ENCODE peak calls at places on chromosomes 7 and 10, in seven cellular contexts. One of them, this sample, is unnamed.

GRCh38 chr7:40827217-40828085 is 692.6 kb downstream of the SUGCT start:
- DNase-seq in ovary: no peak
- DNase-seq in tibial nerve: no peak
- DNase-seq in DND-41: no peak
- DNase-seq in esophagus squamous epithelium: no peak
- DNase-seq in A549: no peak
- DNase-seq in CD8-positive, alpha-beta T cell: no peak
- DNase-seq in this sample: peak

GRCh38 chr7:148242271-148242801 is 348.2 kb upstream of the C7orf33 start:
- DNase-seq in ovary: peak
- DNase-seq in tibial nerve: no peak
- DNase-seq in DND-41: peak
- DNase-seq in esophagus squamous epithelium: no peak
- DNase-seq in A549: peak
- DNase-seq in CD8-positive, alpha-beta T cell: no peak
- DNase-seq in this sample: peak

GRCh38 chr7:87874066-87874465 is 2.1 kb downstream of the SLC25A40 start:
- DNase-seq in ovary: no peak
- DNase-seq in tibial nerve: no peak
- DNase-seq in DND-41: no peak
- DNase-seq in esophagus squamous epithelium: no peak
- DNase-seq in A549: no peak
- DNase-seq in CD8-positive, alpha-beta T cell: no peak
- DNase-seq in this sample: no peak

GRCh38 chr7:104922187-104923009 is 91.6 kb upstream of the KMT2E start:
- DNase-seq in ovary: no peak
- DNase-seq in tibial nerve: no peak
- DNase-seq in DND-41: no peak
- DNase-seq in esophagus squamous epithelium: no peak
- DNase-seq in A549: no peak
- DNase-seq in CD8-positive, alpha-beta T cell: no peak
- DNase-seq in this sample: no peak

GRCh38 chr10:99913831-99914235 is 95.9 kb downstream of the DNMBP start:
- DNase-seq in ovary: no peak
- DNase-seq in tibial nerve: no peak
- DNase-seq in DND-41: no peak
- DNase-seq in esophagus squamous epithelium: no peak
- DNase-seq in A549: peak
- DNase-seq in CD8-positive, alpha-beta T cell: no peak
- DNase-seq in this sample: no peak

GRCh38 chr7:142485617-142486226 is 227.9 kb upstream of the PRSS58 start:
- DNase-seq in ovary: no peak
- DNase-seq in tibial nerve: no peak
- DNase-seq in DND-41: no peak
- DNase-seq in esophagus squamous epithelium: no peak
- DNase-seq in A549: peak
- DNase-seq in CD8-positive, alpha-beta T cell: peak
- DNase-seq in this sample: no peak

GRCh38 chr7:112556633-112557032 is 75.8 kb downstream of the LSMEM1 start:
- DNase-seq in ovary: no peak
- DNase-seq in tibial nerve: no peak
- DNase-seq in DND-41: no peak
- DNase-seq in esophagus squamous epithelium: no peak
- DNase-seq in A549: no peak
- DNase-seq in CD8-positive, alpha-beta T cell: no peak
- DNase-seq in this sample: no peak

GRCh38 chr10:24448351-24449009 is 239.5 kb downstream of the KIAA1217 start:
- DNase-seq in ovary: no peak
- DNase-seq in tibial nerve: no peak
- DNase-seq in DND-41: no peak
- DNase-seq in esophagus squamous epithelium: no peak
- DNase-seq in A549: no peak
- DNase-seq in CD8-positive, alpha-beta T cell: no peak
- DNase-seq in this sample: no peak

GRCh38 chr7:142542097-142542496 is 207.2 kb upstream of the PRSS1 start:
- DNase-seq in ovary: no peak
- DNase-seq in tibial nerve: no peak
- DNase-seq in DND-41: no peak
- DNase-seq in esophagus squamous epithelium: no peak
- DNase-seq in A549: no peak
- DNase-seq in CD8-positive, alpha-beta T cell: no peak
- DNase-seq in this sample: no peak

GRCh38 chr7:105369944-105370343 is 18.8 kb downstream of the SRPK2 start:
- DNase-seq in ovary: no peak
- DNase-seq in tibial nerve: no peak
- DNase-seq in DND-41: no peak
- DNase-seq in esophagus squamous epithelium: no peak
- DNase-seq in A549: no peak
- DNase-seq in CD8-positive, alpha-beta T cell: no peak
- DNase-seq in this sample: no peak

GRCh38 chr10:23338155-23338828 is 6.3 kb downstream of the C10orf67 start:
- DNase-seq in ovary: no peak
- DNase-seq in tibial nerve: no peak
- DNase-seq in DND-41: no peak
- DNase-seq in esophagus squamous epithelium: no peak
- DNase-seq in A549: peak
- DNase-seq in CD8-positive, alpha-beta T cell: no peak
- DNase-seq in this sample: no peak

GRCh38 chr10:79435271-79436065 is 10.0 kb downstream of the ZCCHC24 start:
- DNase-seq in ovary: peak
- DNase-seq in tibial nerve: no peak
- DNase-seq in DND-41: no peak
- DNase-seq in esophagus squamous epithelium: no peak
- DNase-seq in A549: no peak
- DNase-seq in CD8-positive, alpha-beta T cell: no peak
- DNase-seq in this sample: no peak

GRCh38 chr10:79433324-79434222 is 11.9 kb downstream of the ZCCHC24 start:
- DNase-seq in ovary: peak
- DNase-seq in tibial nerve: no peak
- DNase-seq in DND-41: no peak
- DNase-seq in esophagus squamous epithelium: no peak
- DNase-seq in A549: no peak
- DNase-seq in CD8-positive, alpha-beta T cell: no peak
- DNase-seq in this sample: no peak

GRCh38 chr10:79434816-79435215 is 10.6 kb downstream of the ZCCHC24 start:
- DNase-seq in ovary: peak
- DNase-seq in tibial nerve: no peak
- DNase-seq in DND-41: no peak
- DNase-seq in esophagus squamous epithelium: no peak
- DNase-seq in A549: no peak
- DNase-seq in CD8-positive, alpha-beta T cell: no peak
- DNase-seq in this sample: no peak

GRCh38 chr10:79436066-79436849 is 9.2 kb downstream of the ZCCHC24 start:
- DNase-seq in ovary: peak
- DNase-seq in tibial nerve: no peak
- DNase-seq in DND-41: no peak
- DNase-seq in esophagus squamous epithelium: no peak
- DNase-seq in A549: no peak
- DNase-seq in CD8-positive, alpha-beta T cell: no peak
- DNase-seq in this sample: no peak

GRCh38 chr10:79434223-79434687 is 11.2 kb downstream of the ZCCHC24 start:
- DNase-seq in ovary: peak
- DNase-seq in tibial nerve: no peak
- DNase-seq in DND-41: no peak
- DNase-seq in esophagus squamous epithelium: no peak
- DNase-seq in A549: no peak
- DNase-seq in CD8-positive, alpha-beta T cell: no peak
- DNase-seq in this sample: no peak
- H3K27ac ChIP-seq in ovary: peak
- H3K27ac ChIP-seq in tibial nerve: peak
- H3K27ac ChIP-seq in DND-41: no peak
- H3K27ac ChIP-seq in esophagus squamous epithelium: peak
- H3K27ac ChIP-seq in A549: no peak
- H3K27ac ChIP-seq in CD8-positive, alpha-beta T cell: no peak
- H3K27ac ChIP-seq in this sample: no peak

GRCh38 chr10:5688587-5688986 is 3.9 kb downstream of the TASOR2 start:
- DNase-seq in ovary: no peak
- DNase-seq in tibial nerve: no peak
- DNase-seq in DND-41: no peak
- DNase-seq in esophagus squamous epithelium: no peak
- DNase-seq in A549: no peak
- DNase-seq in CD8-positive, alpha-beta T cell: no peak
- DNase-seq in this sample: no peak

GRCh38 chr10:5683065-5683464 is 1.6 kb upstream of the TASOR2 start:
- DNase-seq in ovary: no peak
- DNase-seq in tibial nerve: no peak
- DNase-seq in DND-41: no peak
- DNase-seq in esophagus squamous epithelium: no peak
- DNase-seq in A549: no peak
- DNase-seq in CD8-positive, alpha-beta T cell: no peak
- DNase-seq in this sample: no peak

GRCh38 chr10:5684971-5685763 is 529 bp downstream of the TASOR2 start:
- DNase-seq in ovary: peak
- DNase-seq in tibial nerve: peak
- DNase-seq in DND-41: peak
- DNase-seq in esophagus squamous epithelium: no peak
- DNase-seq in A549: peak
- DNase-seq in CD8-positive, alpha-beta T cell: peak
- DNase-seq in this sample: peak

GRCh38 chr10:5684318-5684970 is at the start of gene TASOR2:
- DNase-seq in ovary: peak
- DNase-seq in tibial nerve: peak
- DNase-seq in DND-41: peak
- DNase-seq in esophagus squamous epithelium: peak
- DNase-seq in A549: peak
- DNase-seq in CD8-positive, alpha-beta T cell: peak
- DNase-seq in this sample: peak

DNA sequence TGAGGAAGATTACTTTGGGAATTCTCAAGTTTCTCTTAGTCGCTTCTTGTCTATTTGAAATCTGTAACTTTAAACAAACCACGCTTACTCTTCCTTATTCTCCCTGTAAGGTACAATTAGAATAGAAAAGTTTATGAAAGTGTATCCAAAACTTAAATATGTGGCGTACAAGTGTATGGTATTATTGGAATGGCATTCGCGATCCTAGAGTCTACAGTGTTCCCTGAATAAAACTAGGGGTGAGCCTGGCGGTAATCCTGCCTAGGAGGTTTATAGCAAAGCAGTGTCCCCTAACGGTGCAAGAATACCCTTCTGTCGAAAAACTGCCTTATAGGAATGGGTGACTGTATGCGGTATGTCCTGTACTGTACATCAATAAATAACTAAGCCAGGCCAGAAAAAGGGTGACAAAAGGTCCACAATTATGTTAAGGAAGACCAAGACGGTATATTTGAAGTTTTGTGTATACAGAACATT is 1.2 kb downstream of the TASOR2 start:
- DNase-seq in ovary: no peak
- DNase-seq in tibial nerve: no peak
- DNase-seq in DND-41: no peak
- DNase-seq in esophagus squamous epithelium: no peak
- DNase-seq in A549: no peak
- DNase-seq in CD8-positive, alpha-beta T cell: no peak
- DNase-seq in this sample: peak
- TF ChIP-seq CTCF in ovary: no peak
- TF ChIP-seq CTCF in tibial nerve: no peak
- TF ChIP-seq CTCF in DND-41: no peak
- TF ChIP-seq CTCF in esophagus squamous epithelium: no peak
- TF ChIP-seq CTCF in A549: no peak
- TF ChIP-seq CTCF in CD8-positive, alpha-beta T cell: no peak
- TF ChIP-seq CTCF in this sample: peak

GRCh38 chr7:101362334-101363195 is at the start of gene COL26A1:
- DNase-seq in ovary: peak
- DNase-seq in tibial nerve: no peak
- DNase-seq in DND-41: no peak
- DNase-seq in esophagus squamous epithelium: no peak
- DNase-seq in A549: peak
- DNase-seq in CD8-positive, alpha-beta T cell: no peak
- DNase-seq in this sample: no peak
- H3K27ac ChIP-seq in ovary: peak
- H3K27ac ChIP-seq in tibial nerve: no peak
- H3K27ac ChIP-seq in DND-41: no peak
- H3K27ac ChIP-seq in esophagus squamous epithelium: no peak
- H3K27ac ChIP-seq in A549: peak
- H3K27ac ChIP-seq in CD8-positive, alpha-beta T cell: no peak
- H3K27ac ChIP-seq in this sample: no peak

GRCh38 chr10:89853796-89854195 is 152.4 kb downstream of the KIF20B start:
- DNase-seq in ovary: no peak
- DNase-seq in tibial nerve: no peak
- DNase-seq in DND-41: no peak
- DNase-seq in esophagus squamous epithelium: no peak
- DNase-seq in A549: no peak
- DNase-seq in CD8-positive, alpha-beta T cell: no peak
- DNase-seq in this sample: no peak
- TF ChIP-seq CTCF in ovary: no peak
- TF ChIP-seq CTCF in tibial nerve: no peak
- TF ChIP-seq CTCF in DND-41: no peak
- TF ChIP-seq CTCF in esophagus squamous epithelium: no peak
- TF ChIP-seq CTCF in A549: no peak
- TF ChIP-seq CTCF in CD8-positive, alpha-beta T cell: no peak
- TF ChIP-seq CTCF in this sample: no peak

DNA sequence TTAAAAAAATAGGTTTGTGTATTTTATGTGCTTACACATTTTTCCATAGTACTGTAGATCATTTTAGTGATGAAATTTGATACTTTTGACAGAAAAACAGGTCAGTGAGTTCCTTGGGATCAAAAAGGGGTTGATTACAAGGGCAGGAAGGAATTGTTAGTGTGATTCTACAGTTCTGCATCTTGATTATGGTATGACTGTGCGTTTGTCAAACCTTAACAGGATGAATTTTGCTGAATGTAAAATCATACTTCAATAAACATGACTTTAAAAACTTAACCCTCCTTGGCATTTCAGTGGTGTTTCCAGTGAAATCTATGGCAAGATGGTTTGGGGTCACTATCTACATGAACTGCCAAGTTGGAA is 35.6 kb upstream of the TOMM7 start:
- DNase-seq in ovary: no peak
- DNase-seq in tibial nerve: no peak
- DNase-seq in DND-41: no peak
- DNase-seq in esophagus squamous epithelium: no peak
- DNase-seq in A549: no peak
- DNase-seq in CD8-positive, alpha-beta T cell: no peak
- DNase-seq in this sample: no peak
- H3K27ac ChIP-seq in ovary: no peak
- H3K27ac ChIP-seq in tibial nerve: no peak
- H3K27ac ChIP-seq in DND-41: no peak
- H3K27ac ChIP-seq in esophagus squamous epithelium: peak
- H3K27ac ChIP-seq in A549: peak
- H3K27ac ChIP-seq in CD8-positive, alpha-beta T cell: no peak
- H3K27ac ChIP-seq in this sample: peak

DNA sequence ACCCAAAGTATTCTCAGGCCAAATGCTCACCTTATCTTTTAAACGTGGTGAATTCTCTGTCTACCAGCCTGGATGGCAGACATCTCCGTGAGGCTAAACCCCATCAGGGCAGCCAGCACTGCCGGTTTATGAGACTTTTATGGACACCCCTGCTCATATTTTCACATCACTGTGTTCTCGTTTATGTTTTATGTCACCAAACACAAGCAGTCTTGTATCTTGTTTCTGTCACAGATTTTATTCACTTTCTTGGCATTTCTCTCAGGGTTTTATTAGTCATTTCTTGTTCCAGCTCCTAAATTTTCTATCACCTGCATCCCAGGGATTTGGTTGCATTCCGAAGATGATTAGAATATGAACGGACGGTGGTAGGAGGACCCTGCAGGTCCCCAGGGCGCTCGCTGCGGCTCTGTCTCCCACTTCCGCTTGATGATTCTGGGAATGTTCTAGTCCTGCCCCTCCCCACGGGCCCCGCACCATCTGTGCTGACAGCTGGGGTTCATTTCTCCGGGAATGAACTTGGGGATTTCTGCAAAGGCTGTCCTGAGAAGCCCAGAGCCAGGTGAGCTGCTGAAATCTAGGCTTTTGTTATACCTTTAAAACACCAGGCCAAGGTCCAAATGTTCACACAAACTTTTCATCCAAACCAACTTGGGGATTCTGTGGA is 217.6 kb downstream of the GFRA1 start:
- DNase-seq in ovary: no peak
- DNase-seq in tibial nerve: no peak
- DNase-seq in DND-41: no peak
- DNase-seq in esophagus squamous epithelium: no peak
- DNase-seq in A549: no peak
- DNase-seq in CD8-positive, alpha-beta T cell: no peak
- DNase-seq in this sample: no peak
- TF ChIP-seq CTCF in ovary: no peak
- TF ChIP-seq CTCF in tibial nerve: no peak
- TF ChIP-seq CTCF in DND-41: no peak
- TF ChIP-seq CTCF in esophagus squamous epithelium: no peak
- TF ChIP-seq CTCF in A549: no peak
- TF ChIP-seq CTCF in CD8-positive, alpha-beta T cell: no peak
- TF ChIP-seq CTCF in this sample: no peak

This sample was measured in RWPE1.